ENCODE peak calls at places on chromosomes 4 and X, in ten cellular contexts. Y, E, L, J, M, K, R, P, Z and W are unnamed samples.

GRCh38 chrX:132592880-132593279 is 104.0 kb upstream of the MBNL3 start:
- DNase-seq in Y (no peak), E (no peak), L (no peak), J (no peak), M (no peak), K (no peak), R (peak), P (peak), Z (peak), W (no peak)

GRCh38 chrX:96971812-96972211 is 88.1 kb downstream of the RPA4 start:
- DNase-seq in Y (no peak), E (no peak), L (no peak), J (no peak), M (no peak), K (no peak), R (peak), P (no peak), Z (no peak), W (no peak)

GRCh38 chr4:145075742-145076472 is 22.1 kb downstream of the ANAPC10 start:
- DNase-seq in Y (no peak), E (no peak), L (no peak), J (no peak), M (no peak), K (no peak), R (peak), P (no peak), Z (no peak), W (no peak)

GRCh38 chr4:8891646-8892555 is 20.3 kb upstream of the HMX1 start:
- DNase-seq in Y (no peak), E (no peak), L (no peak), J (no peak), M (no peak), K (no peak), R (no peak), P (no peak), Z (no peak), W (no peak)

GRCh38 chr4:2843909-2844584 is 403 bp downstream of the ADD1 start:
- DNase-seq in Y (no peak), E (no peak), L (no peak), J (no peak), M (peak), K (peak), R (peak), P (no peak), Z (peak), W (peak)

GRCh38 chrX:66008403-66008970 is 31.4 kb downstream of the VSIG4 start:
- DNase-seq in Y (no peak), E (no peak), L (no peak), J (no peak), M (no peak), K (no peak), R (no peak), P (no peak), Z (no peak), W (no peak)

GRCh38 chr4:146114066-146114465 is 61.5 kb upstream of the LSM6 start:
- DNase-seq in Y (no peak), E (no peak), L (no peak), J (no peak), M (no peak), K (no peak), R (no peak), P (no peak), Z (no peak), W (no peak)

GRCh38 chr4:142373610-142374009 is 472.5 kb downstream of the INPP4B start:
- DNase-seq in Y (no peak), E (no peak), L (no peak), J (no peak), M (no peak), K (no peak), R (no peak), P (no peak), Z (peak), W (no peak)

GRCh38 chrX:118228041-118228440 is 111.4 kb upstream of the KLHL13 start:
- DNase-seq in Y (no peak), E (no peak), L (no peak), J (no peak), M (no peak), K (no peak), R (no peak), P (no peak), Z (no peak), W (no peak)

GRCh38 chr4:124711469-124712416 is 789 bp downstream of the ANKRD50 start:
- DNase-seq in Y (peak), E (peak), L (peak), J (no peak), M (no peak), K (no peak), R (peak), P (peak), Z (peak), W (peak)

GRCh38 chr4:151418385-151418784 is 9.4 kb downstream of the FHIP1A start:
- DNase-seq in Y (peak), E (no peak), L (no peak), J (no peak), M (no peak), K (no peak), R (no peak), P (no peak), Z (peak), W (no peak)